ENCODE peak calls at places on chromosomes 3 and 15, in nine cellular contexts. One of them, this sample, is unnamed.
A peak's percentile ranks its signal among the peaks of the same experiment; 100 is the strongest.

GRCh38 chr15:100764778-100765457 is 114.7 kb upstream of the ALDH1A3 start:
- DNase-seq in upper lobe of right lung: peak; percentile 67
- DNase-seq in activated naive CD8-positive, alpha-beta T cell treated with anti-CD3 and anti-CD28 coated beads, Interleukin-2, amount 10 ng/mL, durations not matched to agents 7 days and 5 days: no peak
- DNase-seq in activated naive CD4-positive, alpha-beta T cell: no peak
- DNase-seq in head of caudate nucleus: no peak
- DNase-seq in mammary epithelial cell: no peak
- DNase-seq in kidney tubule cell: no peak
- DNase-seq in fibroblast of the aortic adventitia: peak; percentile 78
- DNase-seq in NCI-H1105 treated with DMSO at 0.1 percent for 48 hours: no peak
- DNase-seq in this sample: peak; percentile 26

GRCh38 chr15:94086360-94086759 is 145.0 kb upstream of the MCTP2 start:
- DNase-seq in upper lobe of right lung: no peak
- DNase-seq in activated naive CD8-positive, alpha-beta T cell treated with anti-CD3 and anti-CD28 coated beads, Interleukin-2, amount 10 ng/mL, durations not matched to agents 7 days and 5 days: no peak
- DNase-seq in activated naive CD4-positive, alpha-beta T cell: no peak
- DNase-seq in head of caudate nucleus: no peak
- DNase-seq in mammary epithelial cell: no peak
- DNase-seq in kidney tubule cell: no peak
- DNase-seq in fibroblast of the aortic adventitia: peak; percentile 32
- DNase-seq in NCI-H1105 treated with DMSO at 0.1 percent for 48 hours: no peak
- DNase-seq in this sample: no peak

GRCh38 chr15:48456126-48456525 is 124.9 kb downstream of the DUT start:
- DNase-seq in upper lobe of right lung: no peak
- DNase-seq in activated naive CD8-positive, alpha-beta T cell treated with anti-CD3 and anti-CD28 coated beads, Interleukin-2, amount 10 ng/mL, durations not matched to agents 7 days and 5 days: no peak
- DNase-seq in activated naive CD4-positive, alpha-beta T cell: no peak
- DNase-seq in head of caudate nucleus: no peak
- DNase-seq in mammary epithelial cell: no peak
- DNase-seq in kidney tubule cell: no peak
- DNase-seq in fibroblast of the aortic adventitia: peak; percentile 59
- DNase-seq in NCI-H1105 treated with DMSO at 0.1 percent for 48 hours: no peak
- DNase-seq in this sample: no peak

GRCh38 chr15:84822774-84823579 is 5.8 kb downstream of the ALPK3 start:
- DNase-seq in upper lobe of right lung: peak; percentile 36
- DNase-seq in activated naive CD8-positive, alpha-beta T cell treated with anti-CD3 and anti-CD28 coated beads, Interleukin-2, amount 10 ng/mL, durations not matched to agents 7 days and 5 days: no peak
- DNase-seq in activated naive CD4-positive, alpha-beta T cell: no peak
- DNase-seq in head of caudate nucleus: no peak
- DNase-seq in mammary epithelial cell: no peak
- DNase-seq in kidney tubule cell: no peak
- DNase-seq in fibroblast of the aortic adventitia: no peak
- DNase-seq in NCI-H1105 treated with DMSO at 0.1 percent for 48 hours: no peak
- DNase-seq in this sample: no peak

GRCh38 chr3:128152419-128153155 is 694 bp upstream of the EEFSEC start:
- DNase-seq in upper lobe of right lung: no peak
- DNase-seq in activated naive CD8-positive, alpha-beta T cell treated with anti-CD3 and anti-CD28 coated beads, Interleukin-2, amount 10 ng/mL, durations not matched to agents 7 days and 5 days: no peak
- DNase-seq in activated naive CD4-positive, alpha-beta T cell: no peak
- DNase-seq in head of caudate nucleus: no peak
- DNase-seq in mammary epithelial cell: no peak
- DNase-seq in kidney tubule cell: no peak
- DNase-seq in fibroblast of the aortic adventitia: no peak
- DNase-seq in NCI-H1105 treated with DMSO at 0.1 percent for 48 hours: no peak
- DNase-seq in this sample: no peak

GRCh38 chr3:58679451-58679850 is 12.9 kb upstream of the FAM3D start:
- DNase-seq in upper lobe of right lung: no peak
- DNase-seq in activated naive CD8-positive, alpha-beta T cell treated with anti-CD3 and anti-CD28 coated beads, Interleukin-2, amount 10 ng/mL, durations not matched to agents 7 days and 5 days: no peak
- DNase-seq in activated naive CD4-positive, alpha-beta T cell: no peak
- DNase-seq in head of caudate nucleus: no peak
- DNase-seq in mammary epithelial cell: no peak
- DNase-seq in kidney tubule cell: no peak
- DNase-seq in fibroblast of the aortic adventitia: no peak
- DNase-seq in NCI-H1105 treated with DMSO at 0.1 percent for 48 hours: no peak
- DNase-seq in this sample: no peak

GRCh38 chr3:195207731-195208130 is 63.2 kb downstream of the XXYLT1 start:
- DNase-seq in upper lobe of right lung: peak; percentile 46
- DNase-seq in activated naive CD8-positive, alpha-beta T cell treated with anti-CD3 and anti-CD28 coated beads, Interleukin-2, amount 10 ng/mL, durations not matched to agents 7 days and 5 days: no peak
- DNase-seq in activated naive CD4-positive, alpha-beta T cell: no peak
- DNase-seq in head of caudate nucleus: no peak
- DNase-seq in mammary epithelial cell: no peak
- DNase-seq in kidney tubule cell: no peak
- DNase-seq in fibroblast of the aortic adventitia: peak; percentile 43
- DNase-seq in NCI-H1105 treated with DMSO at 0.1 percent for 48 hours: no peak
- DNase-seq in this sample: no peak

GRCh38 chr3:14472471-14473351 is 67.4 kb downstream of the GRIP2 start:
- DNase-seq in upper lobe of right lung: peak; percentile 79
- DNase-seq in activated naive CD8-positive, alpha-beta T cell treated with anti-CD3 and anti-CD28 coated beads, Interleukin-2, amount 10 ng/mL, durations not matched to agents 7 days and 5 days: no peak
- DNase-seq in activated naive CD4-positive, alpha-beta T cell: no peak
- DNase-seq in head of caudate nucleus: no peak
- DNase-seq in mammary epithelial cell: peak; percentile 74
- DNase-seq in kidney tubule cell: peak; percentile 98
- DNase-seq in fibroblast of the aortic adventitia: peak; percentile 86
- DNase-seq in NCI-H1105 treated with DMSO at 0.1 percent for 48 hours: no peak
- DNase-seq in this sample: no peak

GRCh38 chr15:99955181-99955525 is 221.9 kb upstream of the LYSMD4 start:
- DNase-seq in upper lobe of right lung: no peak
- DNase-seq in activated naive CD8-positive, alpha-beta T cell treated with anti-CD3 and anti-CD28 coated beads, Interleukin-2, amount 10 ng/mL, durations not matched to agents 7 days and 5 days: no peak
- DNase-seq in activated naive CD4-positive, alpha-beta T cell: no peak
- DNase-seq in head of caudate nucleus: no peak
- DNase-seq in mammary epithelial cell: no peak
- DNase-seq in kidney tubule cell: peak; percentile 18
- DNase-seq in fibroblast of the aortic adventitia: no peak
- DNase-seq in NCI-H1105 treated with DMSO at 0.1 percent for 48 hours: no peak
- DNase-seq in this sample: no peak

GRCh38 chr3:78823859-78824258 is 943.9 kb downstream of the ROBO1 start:
- DNase-seq in upper lobe of right lung: no peak
- DNase-seq in activated naive CD8-positive, alpha-beta T cell treated with anti-CD3 and anti-CD28 coated beads, Interleukin-2, amount 10 ng/mL, durations not matched to agents 7 days and 5 days: no peak
- DNase-seq in activated naive CD4-positive, alpha-beta T cell: no peak
- DNase-seq in head of caudate nucleus: no peak
- DNase-seq in mammary epithelial cell: peak; percentile 73
- DNase-seq in kidney tubule cell: peak; percentile 57
- DNase-seq in fibroblast of the aortic adventitia: peak; percentile 64
- DNase-seq in NCI-H1105 treated with DMSO at 0.1 percent for 48 hours: no peak
- DNase-seq in this sample: no peak

GRCh38 chr15:33243869-33244268 is 49.4 kb upstream of the FMN1 start:
- DNase-seq in upper lobe of right lung: no peak
- DNase-seq in activated naive CD8-positive, alpha-beta T cell treated with anti-CD3 and anti-CD28 coated beads, Interleukin-2, amount 10 ng/mL, durations not matched to agents 7 days and 5 days: no peak
- DNase-seq in activated naive CD4-positive, alpha-beta T cell: no peak
- DNase-seq in head of caudate nucleus: no peak
- DNase-seq in mammary epithelial cell: peak; percentile 89
- DNase-seq in kidney tubule cell: peak; percentile 91
- DNase-seq in fibroblast of the aortic adventitia: peak; percentile 15
- DNase-seq in NCI-H1105 treated with DMSO at 0.1 percent for 48 hours: no peak
- DNase-seq in this sample: no peak

GRCh38 chr3:45571216-45571615 is 23.3 kb upstream of the LIMD1 start:
- DNase-seq in upper lobe of right lung: no peak
- DNase-seq in activated naive CD8-positive, alpha-beta T cell treated with anti-CD3 and anti-CD28 coated beads, Interleukin-2, amount 10 ng/mL, durations not matched to agents 7 days and 5 days: no peak
- DNase-seq in activated naive CD4-positive, alpha-beta T cell: no peak
- DNase-seq in head of caudate nucleus: no peak
- DNase-seq in mammary epithelial cell: no peak
- DNase-seq in kidney tubule cell: no peak
- DNase-seq in fibroblast of the aortic adventitia: no peak
- DNase-seq in NCI-H1105 treated with DMSO at 0.1 percent for 48 hours: no peak
- DNase-seq in this sample: no peak

GRCh38 chr3:163491714-163492113 is 1586.6 kb downstream of the SI start:
- DNase-seq in upper lobe of right lung: no peak
- DNase-seq in activated naive CD8-positive, alpha-beta T cell treated with anti-CD3 and anti-CD28 coated beads, Interleukin-2, amount 10 ng/mL, durations not matched to agents 7 days and 5 days: no peak
- DNase-seq in activated naive CD4-positive, alpha-beta T cell: no peak
- DNase-seq in head of caudate nucleus: no peak
- DNase-seq in mammary epithelial cell: no peak
- DNase-seq in kidney tubule cell: no peak
- DNase-seq in fibroblast of the aortic adventitia: no peak
- DNase-seq in NCI-H1105 treated with DMSO at 0.1 percent for 48 hours: no peak
- DNase-seq in this sample: no peak

GRCh38 chr3:13318626-13319470 is 101.3 kb downstream of the NUP210 start:
- DNase-seq in upper lobe of right lung: no peak
- DNase-seq in activated naive CD8-positive, alpha-beta T cell treated with anti-CD3 and anti-CD28 coated beads, Interleukin-2, amount 10 ng/mL, durations not matched to agents 7 days and 5 days: no peak
- DNase-seq in activated naive CD4-positive, alpha-beta T cell: no peak
- DNase-seq in head of caudate nucleus: no peak
- DNase-seq in mammary epithelial cell: no peak
- DNase-seq in kidney tubule cell: no peak
- DNase-seq in fibroblast of the aortic adventitia: no peak
- DNase-seq in NCI-H1105 treated with DMSO at 0.1 percent for 48 hours: no peak
- DNase-seq in this sample: no peak

This sample was measured in DMS79 treated with DMSO at 0.1 percent for 48 hours.